ENCODE peak calls at places on chromosomes 1 and 21, in eight cellular contexts. L, B, G, Y, N, F, E and O are unnamed samples.

GRCh38 chr1:165239873-165240272 is 116.6 kb downstream of the LMX1A start:
- ATAC-seq in L (no peak), B (no peak), G (no peak), Y (no peak), N (no peak), F (no peak), E (no peak), O (no peak)

GRCh38 chr1:42958488-42959317 is at the start of gene SLC2A1:
- ATAC-seq in L (peak; percentile 87), B (peak; percentile 88), G (peak; percentile 90), Y (peak; percentile 93), N (peak; percentile 92), F (peak; percentile 95), E (peak; percentile 92), O (peak; percentile 83)

GRCh38 chr1:23558140-23558871 is 995 bp downstream of the ID3 start:
- ATAC-seq in L (no peak), B (no peak), G (no peak), Y (peak; percentile 0), N (no peak), F (peak; percentile 6), E (peak; percentile 45), O (no peak)

GRCh38 chr1:210223174-210223904 is 9.3 kb upstream of the SERTAD4 start:
- ATAC-seq in L (no peak), B (no peak), G (no peak), Y (no peak), N (peak; percentile 30), F (peak; percentile 37), E (peak; percentile 88), O (no peak)

GRCh38 chr1:85417017-85417416 is 47.9 kb downstream of the DDAH1 start:
- ATAC-seq in L (no peak), B (no peak), G (no peak), Y (no peak), N (no peak), F (no peak), E (no peak), O (no peak)

GRCh38 chr1:194295690-194296089 is 1109.3 kb upstream of the B3GALT2 start:
- ATAC-seq in L (peak; percentile 95), B (peak; percentile 85), G (peak; percentile 98), Y (no peak), N (peak; percentile 52), F (peak; percentile 64), E (peak; percentile 95), O (peak; percentile 78)

GRCh38 chr1:54615531-54616245 is 7.6 kb downstream of the FAM151A start:
- ATAC-seq in L (no peak), B (no peak), G (no peak), Y (peak; percentile 8), N (no peak), F (peak; percentile 29), E (no peak), O (peak; percentile 85)

GRCh38 chr21:36804867-36805611 is 106.1 kb downstream of the SIM2 start:
- ATAC-seq in L (no peak), B (no peak), G (no peak), Y (no peak), N (no peak), F (peak; percentile 54), E (no peak), O (no peak)

GRCh38 chr1:200869753-200870391 is 2.9 kb upstream of the GPR25 start:
- ATAC-seq in L (no peak), B (peak; percentile 30), G (peak; percentile 27), Y (no peak), N (no peak), F (no peak), E (peak; percentile 32), O (peak; percentile 31)

GRCh38 chr1:199733125-199733524 is 294.4 kb upstream of the NR5A2 start:
- ATAC-seq in L (no peak), B (no peak), G (no peak), Y (no peak), N (no peak), F (no peak), E (no peak), O (no peak)

GRCh38 chr1:35319988-35320713 is 51.6 kb downstream of the ZMYM4 start:
- ATAC-seq in L (no peak), B (no peak), G (no peak), Y (no peak), N (no peak), F (peak; percentile 86), E (no peak), O (no peak)

GRCh38 chr1:183804916-183805734 is at the start of gene RGL1:
- ATAC-seq in L (peak; percentile 81), B (peak; percentile 85), G (no peak), Y (peak; percentile 92), N (peak; percentile 93), F (peak; percentile 93), E (peak; percentile 84), O (peak; percentile 100)

GRCh38 chr1:31432592-31433395 is 19.8 kb downstream of the SERINC2 start:
- ATAC-seq in L (no peak), B (no peak), G (no peak), Y (no peak), N (no peak), F (no peak), E (no peak), O (no peak)

GRCh38 chr21:44853601-44854390 is 19.7 kb downstream of the PTTG1IP start:
- ATAC-seq in L (no peak), B (no peak), G (no peak), Y (peak; percentile 33), N (peak; percentile 12), F (peak; percentile 49), E (peak; percentile 66), O (no peak)

GRCh38 chr1:87941292-87941946 is 612.7 kb downstream of the LMO4 start:
- ATAC-seq in L (no peak), B (no peak), G (no peak), Y (no peak), N (no peak), F (no peak), E (no peak), O (no peak)

GRCh38 chr21:30425826-30426225 is at the start of gene KRTAP13-3:
- ATAC-seq in L (no peak), B (no peak), G (no peak), Y (no peak), N (no peak), F (no peak), E (no peak), O (no peak)

GRCh38 chr1:84780000-84780716 is 89.9 kb upstream of the SSX2IP start:
- ATAC-seq in L (peak; percentile 66), B (peak; percentile 74), G (peak; percentile 30), Y (no peak), N (no peak), F (peak; percentile 9), E (no peak), O (no peak)

GRCh38 chr1:54498383-54499096 is 49.5 kb upstream of the ACOT11 start:
- ATAC-seq in L (no peak), B (no peak), G (no peak), Y (no peak), N (no peak), F (no peak), E (no peak), O (peak; percentile 11)

GRCh38 chr21:46188226-46189212 is 4.3 kb upstream of the SPATC1L start:
- ATAC-seq in L (no peak), B (no peak), G (no peak), Y (no peak), N (no peak), F (peak; percentile 66), E (peak; percentile 58), O (peak; percentile 39)

GRCh38 chr21:8994640-8995511 is 1526.5 kb upstream of the TPTE start:
- ATAC-seq in L (no peak), B (no peak), G (no peak), Y (peak; percentile 20), N (no peak), F (no peak), E (no peak), O (no peak)

GRCh38 chr1:10990828-10991227 is 21.6 kb upstream of the TARDBP start:
- ATAC-seq in L (no peak), B (no peak), G (no peak), Y (no peak), N (no peak), F (no peak), E (no peak), O (no peak)

GRCh38 chr1:159918041-159918917 is 7.0 kb downstream of the TAGLN2 start:
- ATAC-seq in L (no peak), B (peak; percentile 14), G (no peak), Y (no peak), N (no peak), F (no peak), E (no peak), O (no peak)

GRCh38 chr1:191869790-191870312 is 288.4 kb upstream of the RGS18 start:
- ATAC-seq in L (no peak), B (no peak), G (no peak), Y (no peak), N (no peak), F (no peak), E (no peak), O (no peak)

GRCh38 chr1:197994907-197995407 is 77.8 kb downstream of the LHX9 start:
- ATAC-seq in L (no peak), B (no peak), G (no peak), Y (no peak), N (no peak), F (no peak), E (no peak), O (no peak)

GRCh38 chr1:92951141-92951582 is 10.1 kb downstream of the DIPK1A start:
- ATAC-seq in L (peak; percentile 88), B (peak; percentile 69), G (peak; percentile 77), Y (peak; percentile 57), N (peak; percentile 20), F (no peak), E (peak; percentile 97), O (peak; percentile 57)

GRCh38 chr1:30677471-30677870 is 45.9 kb downstream of the MATN1 start:
- ATAC-seq in L (no peak), B (no peak), G (no peak), Y (no peak), N (no peak), F (no peak), E (peak; percentile 98), O (peak; percentile 75)

GRCh38 chr1:84156210-84156621 is 12.1 kb downstream of the PRKACB start:
- ATAC-seq in L (no peak), B (peak; percentile 52), G (peak; percentile 64), Y (no peak), N (no peak), F (no peak), E (peak; percentile 91), O (peak; percentile 93)

GRCh38 chr21:26814374-26814773 is 30.8 kb downstream of the ADAMTS1 start:
- ATAC-seq in L (no peak), B (no peak), G (no peak), Y (no peak), N (no peak), F (no peak), E (no peak), O (no peak)

GRCh38 chr1:178768423-178768822 is 43.4 kb downstream of the RALGPS2 start:
- ATAC-seq in L (peak; percentile 38), B (peak; percentile 55), G (peak; percentile 62), Y (peak; percentile 7), N (peak; percentile 34), F (no peak), E (peak; percentile 64), O (peak; percentile 59)